ENCODE peak calls at places on chromosomes 7 and 10, in ten cellular contexts. S is ovary, Q is right atrium auricular region, Z is breast epithelium, U is cardiac muscle cell, F is heart left ventricle, D is psoas muscle, P is PC-9, J is pancreas, E is PC-3. R is an unnamed sample. For H3K36me3, the result is how much of the 10 kb centered on the place peaks cover.

GRCh38 chr7:7183061-7183832 is 903 bp downstream of the C1GALT1 start:
- DNase-seq in S (peak), Q (no peak), Z (peak), U (peak), F (peak), D (no peak), P (peak), J (peak), E (peak), R (peak)

GRCh38 chr10:33453081-33453850 is 118.8 kb upstream of the NRP1 start:
- DNase-seq in S (no peak), Q (no peak), Z (no peak), U (no peak), F (no peak), D (no peak), P (no peak), J (no peak), E (peak), R (no peak)

GRCh38 chr10:2928219-2928840 is 139.0 kb upstream of the PFKP start:
- DNase-seq in S (peak), Q (peak), Z (peak), U (peak), F (peak), D (peak), P (peak), J (peak), E (peak), R (peak)

GRCh38 chr10:133186416-133187090 is 26.5 kb downstream of the KNDC1 start:
- DNase-seq in S (no peak), Q (no peak), Z (no peak), U (no peak), F (no peak), D (no peak), P (no peak), J (no peak), E (no peak), R (no peak)

GRCh38 chr10:78910476-78910875 is 158.3 kb upstream of the ZMIZ1 start:
- DNase-seq in S (no peak), Q (no peak), Z (no peak), U (no peak), F (no peak), D (no peak), P (no peak), J (no peak), E (no peak), R (no peak)

GRCh38 chr7:13850185-13850752 is 139.2 kb downstream of the ETV1 start:
- DNase-seq in S (no peak), Q (no peak), Z (no peak), U (no peak), F (no peak), D (no peak), P (peak), J (no peak), E (peak), R (no peak)

GRCh38 chr7:35430547-35431153 is 176.8 kb upstream of the TBX20 start:
- DNase-seq in S (no peak), Q (no peak), Z (no peak), U (no peak), F (no peak), D (no peak), P (no peak), J (no peak), E (peak), R (no peak)

GRCh38 chr7:93973134-93973533 is 31.0 kb downstream of the BET1 start:
- DNase-seq in S (no peak), Q (no peak), Z (no peak), U (no peak), F (no peak), D (no peak), P (no peak), J (no peak), E (peak), R (no peak)

GRCh38 chr10:20466731-20467130 is 430.4 kb downstream of the NEBL start:
- DNase-seq in S (no peak), Q (no peak), Z (no peak), U (no peak), F (no peak), D (no peak), P (no peak), J (no peak), E (peak), R (no peak)

GRCh38 chr10:113035724-113036312 is 85.8 kb downstream of the TCF7L2 start:
- DNase-seq in S (no peak), Q (no peak), Z (no peak), U (no peak), F (no peak), D (no peak), P (no peak), J (peak), E (peak), R (no peak)

GRCh38 chr10:28875535-28876208 is 198.4 kb downstream of the BAMBI start:
- DNase-seq in S (no peak), Q (no peak), Z (no peak), U (peak), F (no peak), D (no peak), P (no peak), J (no peak), E (peak), R (no peak)

GRCh38 chr10:114458216-114458615 is 53.9 kb upstream of the AFAP1L2 start:
- DNase-seq in S (no peak), Q (no peak), Z (no peak), U (no peak), F (no peak), D (no peak), P (no peak), J (no peak), E (no peak), R (no peak)

GRCh38 chr10:46033602-46034011 is 3.2 kb upstream of the NCOA4 start:
- DNase-seq in S (no peak), Q (no peak), Z (no peak), U (peak), F (no peak), D (no peak), P (peak), J (no peak), E (peak), R (no peak)

GRCh38 chr10:20922033-20922432 is 24.9 kb upstream of the NEBL start:
- DNase-seq in S (no peak), Q (no peak), Z (no peak), U (no peak), F (no peak), D (no peak), P (no peak), J (no peak), E (no peak), R (no peak)

GRCh38 chr7:50499092-50499491 is 48.9 kb upstream of the FIGNL1 start:
- DNase-seq in S (no peak), Q (no peak), Z (no peak), U (no peak), F (no peak), D (no peak), P (no peak), J (no peak), E (no peak), R (no peak)

GRCh38 chr7:12783421-12783820 is 96.0 kb downstream of the ARL4A start:
- DNase-seq in S (no peak), Q (no peak), Z (no peak), U (no peak), F (no peak), D (no peak), P (no peak), J (no peak), E (no peak), R (no peak)

GRCh38 chr7:49791089-49791741 is 17.8 kb downstream of the VWC2 start:
- DNase-seq in S (no peak), Q (no peak), Z (no peak), U (peak), F (no peak), D (no peak), P (no peak), J (no peak), E (peak), R (no peak)

GRCh38 chr10:5594271-5595036 is 69.7 kb downstream of the CALML3 start:
- DNase-seq in S (no peak), Q (no peak), Z (no peak), U (no peak), F (no peak), D (no peak), P (no peak), J (no peak), E (no peak), R (no peak)

GRCh38 chr7:46003896-46004875 is 83.1 kb upstream of the IGFBP3 start:
- DNase-seq in S (no peak), Q (no peak), Z (no peak), U (no peak), F (no peak), D (no peak), P (peak), J (no peak), E (peak), R (no peak)

GRCh38 chr10:101767966-101768790 is 7.7 kb downstream of the FGF8 start:
- DNase-seq in S (no peak), Q (no peak), Z (no peak), U (no peak), F (no peak), D (no peak), P (no peak), J (no peak), E (no peak), R (no peak)

GRCh38 chr7:116327751-116328150 is 117.4 kb downstream of the TES start:
- DNase-seq in S (no peak), Q (no peak), Z (no peak), U (no peak), F (no peak), D (no peak), P (no peak), J (no peak), E (peak), R (no peak)

GRCh38 chr10:102435529-102436233 is 3.3 kb upstream of the CUEDC2 start:
- DNase-seq in S (no peak), Q (no peak), Z (no peak), U (no peak), F (no peak), D (peak), P (no peak), J (no peak), E (no peak), R (peak)

GRCh38 chr10:128579280-128579679 is 453.1 kb upstream of the MKI67 start:
- DNase-seq in S (no peak), Q (no peak), Z (no peak), U (peak), F (no peak), D (no peak), P (no peak), J (no peak), E (no peak), R (no peak)

GRCh38 chr10:124736491-124737136 is 7.6 kb downstream of the FAM53B start:
- DNase-seq in S (peak), Q (peak), Z (no peak), U (peak), F (peak), D (peak), P (no peak), J (peak), E (peak), R (peak)

GRCh38 chr10:44402465-44403205 is 17.7 kb upstream of the CXCL12 start:
- DNase-seq in S (no peak), Q (no peak), Z (no peak), U (no peak), F (no peak), D (no peak), P (no peak), J (no peak), E (no peak), R (no peak)

GRCh38 chr10:86178401-86179142 is 188.0 kb downstream of the GRID1 start:
- DNase-seq in S (no peak), Q (no peak), Z (no peak), U (peak), F (no peak), D (no peak), P (no peak), J (no peak), E (no peak), R (no peak)

DNA sequence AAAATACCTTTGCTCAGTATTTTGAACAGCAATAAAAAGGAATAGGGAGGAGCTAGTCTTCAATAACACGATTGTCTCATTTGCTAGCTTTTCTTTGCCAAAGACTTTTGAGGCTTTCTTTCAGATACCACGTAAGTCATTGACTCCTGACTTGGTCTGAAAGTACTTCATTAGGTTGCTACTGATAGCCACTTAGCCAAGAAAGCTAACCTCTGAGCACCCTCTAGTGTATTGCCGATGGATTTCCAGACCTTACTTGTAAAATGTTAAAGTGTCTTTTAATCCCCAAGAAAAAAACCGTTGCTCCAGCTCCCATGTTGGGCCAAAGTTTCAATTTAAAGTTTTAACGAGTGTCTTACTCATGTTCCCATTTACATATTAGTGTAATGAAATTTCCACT is 63.4 kb upstream of the STRIP2 start:
- DNase-seq in S (no peak), Q (no peak), Z (no peak), U (no peak), F (no peak), D (no peak), P (no peak), J (no peak), E (peak), R (no peak)
- TF ChIP-seq CTCF in S (no peak), Q (no peak), Z (no peak), U (no peak), F (no peak), D (no peak), P (no peak), J (no peak), E (no peak), R (no peak)

DNA sequence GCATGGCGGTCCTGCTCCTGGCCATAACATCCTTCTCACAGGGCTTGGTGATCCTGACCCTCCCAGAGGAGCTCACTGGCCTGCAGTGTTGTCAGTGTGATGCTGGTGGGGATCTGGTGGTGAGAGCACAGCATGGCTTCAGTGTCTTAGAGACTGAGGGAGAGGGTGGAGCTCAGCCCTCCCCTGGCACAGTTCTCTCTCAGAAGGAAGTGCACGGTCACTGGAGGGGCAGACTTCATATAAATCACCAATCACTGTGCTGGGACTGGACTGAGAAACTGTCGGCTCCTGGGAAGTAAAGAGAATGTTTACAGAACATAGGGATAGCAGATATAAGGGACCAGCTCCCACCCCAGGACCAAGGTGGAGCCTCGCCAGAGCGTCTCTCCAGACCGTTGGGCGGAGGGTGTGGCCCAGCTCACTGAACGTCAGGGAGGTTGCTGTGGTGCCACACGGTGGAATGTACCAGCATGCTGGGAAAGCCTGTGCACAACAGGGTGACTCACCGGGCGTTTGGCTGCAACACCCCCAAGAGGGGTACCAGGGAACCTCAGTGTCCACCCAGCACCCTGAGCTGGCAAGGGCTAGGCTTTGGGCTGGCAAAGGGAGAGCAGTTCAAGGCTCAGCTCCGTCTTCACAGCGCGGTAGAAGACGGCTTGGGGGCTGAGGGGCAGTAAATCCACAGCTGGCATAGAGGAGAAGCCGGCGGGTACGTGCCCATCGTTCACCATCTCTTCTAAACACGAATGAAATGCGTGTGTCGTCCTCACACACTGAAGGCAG is 8.8 kb upstream of the GET4 start:
- DNase-seq in S (peak), Q (peak), Z (peak), U (no peak), F (peak), D (peak), P (no peak), J (no peak), E (no peak), R (no peak)
- H3K27ac ChIP-seq in S (peak), Q (peak), Z (peak), U (no peak), F (peak), D (peak), P (no peak), J (peak), E (no peak), R (peak)

GRCh38 chr7:152133804-152134203 is 108.3 kb downstream of the GALNT11 start:
- DNase-seq in S (no peak), Q (no peak), Z (no peak), U (no peak), F (no peak), D (no peak), P (no peak), J (no peak), E (no peak), R (no peak)

GRCh38 chr7:152140067-152140466 is 114.6 kb downstream of the GALNT11 start:
- DNase-seq in S (no peak), Q (no peak), Z (no peak), U (no peak), F (no peak), D (no peak), P (no peak), J (no peak), E (no peak), R (no peak)

GRCh38 chr7:152137476-152138025 is 112.1 kb downstream of the GALNT11 start:
- DNase-seq in S (peak), Q (no peak), Z (no peak), U (no peak), F (no peak), D (no peak), P (no peak), J (no peak), E (peak), R (no peak)

GRCh38 chr7:152132812-152133211 is 107.3 kb downstream of the GALNT11 start:
- DNase-seq in S (no peak), Q (no peak), Z (no peak), U (no peak), F (no peak), D (no peak), P (no peak), J (no peak), E (no peak), R (no peak)

GRCh38 chr7:152136623-152137022 is 111.1 kb downstream of the GALNT11 start:
- DNase-seq in S (no peak), Q (no peak), Z (no peak), U (peak), F (no peak), D (no peak), P (no peak), J (no peak), E (no peak), R (no peak)
- H3K36me3 ChIP-seq in S (under half), Q (under half), Z (under half), U (under half), F (under half), D (half or more), P (under half), J (under half), E (under half), R (under half)

GRCh38 chr10:26627320-26627719 is 70.2 kb upstream of the PDSS1 start:
- DNase-seq in S (no peak), Q (no peak), Z (no peak), U (peak), F (no peak), D (no peak), P (no peak), J (no peak), E (peak), R (no peak)
- TF ChIP-seq CTCF in S (no peak), Q (no peak), Z (no peak), U (no peak), F (no peak), D (no peak), P (no peak), J (no peak), E (no peak), R (no peak)

DNA sequence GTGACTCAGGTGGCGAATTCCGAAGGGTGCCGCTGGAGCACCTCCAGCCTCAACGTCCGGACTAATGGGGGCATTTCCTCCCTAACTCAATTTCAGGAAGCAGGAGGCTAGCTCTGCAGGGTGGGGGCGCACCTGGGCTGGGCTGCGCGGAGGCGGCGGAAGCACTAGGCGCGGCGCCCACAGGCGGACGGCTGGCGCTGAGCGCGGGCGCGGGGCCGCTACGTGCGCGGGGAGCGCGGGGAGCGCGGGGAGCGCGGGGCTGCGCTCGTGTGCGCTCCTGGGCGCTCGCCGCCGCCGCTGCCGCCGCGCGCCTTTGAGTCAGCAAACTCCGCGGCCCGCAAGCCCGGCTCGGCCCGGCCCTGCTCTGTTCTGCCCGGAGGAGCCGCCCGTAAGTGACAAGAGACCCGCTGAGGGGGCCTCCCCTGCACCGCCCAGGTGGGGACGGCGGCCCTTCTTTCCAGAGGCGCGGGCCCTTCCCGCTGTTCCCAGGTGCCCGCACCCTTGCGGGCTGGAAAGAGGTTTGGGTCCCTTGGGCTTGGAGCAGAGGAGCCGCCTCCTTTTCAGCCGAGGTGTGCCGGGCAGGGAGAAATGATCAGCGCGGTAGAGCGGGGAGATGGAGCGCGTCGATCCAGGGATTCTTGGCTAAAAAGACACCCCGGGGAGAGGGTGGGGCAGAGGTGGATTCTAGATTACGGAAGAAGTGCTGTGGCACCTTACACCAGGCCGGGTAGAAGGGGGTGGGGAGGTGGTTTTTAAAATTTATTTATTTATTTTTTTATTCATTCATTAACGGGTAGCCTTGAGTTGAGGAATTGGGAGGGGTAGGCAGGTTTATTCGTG is at the start of gene SNX10:
- DNase-seq in S (no peak), Q (no peak), Z (peak), U (peak), F (peak), D (peak), P (peak), J (peak), E (peak), R (peak)
- H3K27ac ChIP-seq in S (no peak), Q (no peak), Z (no peak), U (no peak), F (no peak), D (no peak), P (no peak), J (peak), E (no peak), R (no peak)

DNA sequence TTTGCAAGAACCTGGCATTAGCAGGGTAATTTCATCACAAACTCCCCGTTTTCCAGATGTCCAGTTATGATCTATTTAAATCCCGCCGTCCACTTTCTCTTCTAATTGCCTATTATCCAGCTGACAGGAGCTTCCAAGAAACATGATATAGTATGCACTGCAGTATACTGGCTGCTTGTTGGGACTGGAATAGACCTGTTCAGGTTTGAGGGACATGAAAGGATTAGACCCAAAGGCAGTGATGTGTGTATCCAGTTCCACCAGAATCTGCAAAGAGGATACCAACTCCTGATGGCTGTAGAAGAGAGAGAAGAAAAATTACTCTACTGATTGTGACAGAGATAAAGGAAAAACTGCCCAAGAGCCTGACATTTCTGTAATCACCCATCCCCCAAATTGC is 8.9 kb downstream of the MSS51 start:
- DNase-seq in S (no peak), Q (no peak), Z (no peak), U (no peak), F (no peak), D (no peak), P (no peak), J (no peak), E (no peak), R (no peak)
- H3K36me3 ChIP-seq in S (under half), Q (half or more), Z (under half), U (under half), F (under half), D (half or more), P (under half), J (under half), E (under half), R (under half)

GRCh38 chr7:111486472-111487142 is 75.7 kb downstream of the IMMP2L start:
- DNase-seq in S (no peak), Q (no peak), Z (no peak), U (peak), F (no peak), D (no peak), P (no peak), J (no peak), E (peak), R (no peak)
- TF ChIP-seq CTCF in S (peak), Q (peak), Z (peak), U (peak), F (peak), D (peak), P (peak), J (peak), E (peak), R (peak)